ENCODE peak calls at places on chromosomes 11 and 22, in ten cellular contexts. M is IMR-90, P is AG04450, Z is upper lobe of right lung, B is cardiac muscle cell, C is Peyer's patch, N is brain microvascular endothelial cell, J is psoas muscle, I is PC-3, X is prostate gland. L is an unnamed sample.

GRCh38 chr11:12731841-12732336 is 57.7 kb downstream of the TEAD1 start:
- DNase-seq in J (no peak), P (no peak), N (peak; percentile 37), C (no peak), B (peak; percentile 14), X (no peak), Z (no peak), M (peak; percentile 54), I (peak; percentile 79), L (no peak)

GRCh38 chr11:25970726-25971508 is 361.0 kb upstream of the ANO3 start:
- DNase-seq in B (no peak), I (peak; percentile 33), P (no peak), N (no peak), M (no peak), X (no peak), Z (no peak), J (no peak), C (no peak), L (no peak)

GRCh38 chr11:37532271-37532670 is 934.2 kb upstream of the RAG2 start:
- DNase-seq in M (no peak), N (no peak), P (no peak), X (no peak), C (no peak), B (no peak), I (no peak), Z (no peak), J (no peak), L (no peak)

GRCh38 chr11:30917859-30918478 is 331.8 kb upstream of the MPPED2 start:
- DNase-seq in M (peak; percentile 42), B (peak; percentile 69), N (peak; percentile 25), J (no peak), X (peak; percentile 12), I (peak; percentile 69), Z (no peak), C (no peak), P (peak; percentile 4), L (no peak)

GRCh38 chr11:119584193-119585037 is 144.6 kb downstream of the NECTIN1 start:
- DNase-seq in M (peak; percentile 63), P (peak; percentile 18), B (peak; percentile 96), J (peak; percentile 35), X (peak; percentile 75), I (peak; percentile 90), C (no peak), Z (peak; percentile 71), N (peak; percentile 63), L (no peak)

GRCh38 chr11:76524919-76525318 is 80.1 kb downstream of the EMSY start:
- DNase-seq in X (peak; percentile 62), J (no peak), N (no peak), C (no peak), Z (no peak), M (peak; percentile 44), P (no peak), B (peak; percentile 38), I (peak; percentile 98), L (no peak)

GRCh38 chr22:20565079-20565734 is 57.8 kb downstream of the MED15 start:
- DNase-seq in C (no peak), X (no peak), P (no peak), M (peak; percentile 84), Z (peak; percentile 21), B (no peak), I (no peak), J (no peak), N (no peak), L (no peak)

GRCh38 chr11:12246989-12247388 is 130.4 kb upstream of the PARVA start:
- DNase-seq in J (no peak), P (no peak), B (peak; percentile 36), N (no peak), M (no peak), X (no peak), I (no peak), C (no peak), Z (no peak), L (no peak)

GRCh38 chr22:24813861-24814770 is 8.1 kb downstream of the SGSM1 start:
- DNase-seq in I (no peak), C (no peak), N (no peak), B (no peak), Z (no peak), X (no peak), P (no peak), J (no peak), M (no peak), L (no peak)

GRCh38 chr11:101617735-101618332 is 34.0 kb upstream of the TRPC6 start:
- DNase-seq in I (peak; percentile 72), B (no peak), J (no peak), Z (no peak), P (no peak), M (peak; percentile 52), N (no peak), C (no peak), X (no peak), L (no peak)

GRCh38 chr11:91513734-91514133 is 710.9 kb upstream of the FAT3 start:
- DNase-seq in N (peak; percentile 3), B (no peak), J (no peak), P (no peak), Z (no peak), M (no peak), C (no peak), I (peak; percentile 55), X (no peak), L (no peak)
- TF ChIP-seq CTCF in N (peak; percentile 34), B (no peak), J (no peak), P (no peak), Z (no peak), M (peak; percentile 17), C (no peak), I (peak; percentile 77), X (no peak), L (no peak)

DNA sequence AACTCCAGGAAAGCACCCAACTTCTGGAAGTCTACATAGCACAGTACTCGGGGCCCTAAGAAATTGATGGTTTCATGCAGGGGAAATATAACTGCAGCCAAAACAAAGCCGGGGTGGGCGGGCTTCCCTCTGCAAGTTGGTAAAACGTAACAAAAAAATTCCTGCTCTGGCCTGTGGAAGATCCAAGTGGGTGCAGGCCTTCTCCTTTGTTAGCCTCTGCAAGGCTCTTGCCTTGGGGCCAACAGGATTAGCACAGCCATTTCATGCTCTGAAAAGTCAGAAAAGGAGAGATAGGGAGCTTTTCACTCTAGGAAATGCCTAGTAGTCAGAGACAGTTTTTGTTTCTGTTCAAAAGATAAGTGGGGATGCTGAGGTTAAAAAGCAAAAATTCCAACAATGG is 72.1 kb upstream of the CHRM4 start:
- DNase-seq in M (no peak), J (no peak), P (no peak), Z (no peak), B (no peak), N (no peak), I (no peak), X (no peak), C (no peak), L (no peak)
- H3K27ac ChIP-seq in M (no peak overlapping the region), J (no peak overlapping the region), P (no peak overlapping the region), Z (no peak overlapping the region), B (no peak overlapping the region), N (no peak overlapping the region), I (no peak overlapping the region), X (no peak overlapping the region), C (no peak overlapping the region), L (no peak overlapping the region)

GRCh38 chr22:18116634-18117033 is 6.0 kb downstream of the TUBA8 start:
- DNase-seq in M (no peak), N (no peak), C (no peak), I (no peak), Z (no peak), P (no peak), X (no peak), J (peak; percentile 41), B (no peak), L (no peak)
- H3K4me3 ChIP-seq in M (no peak overlapping the region), N (no peak overlapping the region), C (no peak overlapping the region), I (no peak overlapping the region), Z (no peak overlapping the region), P (no peak overlapping the region), X (no peak overlapping the region), J (peak overlapping the region; percentile 26), B (no peak overlapping the region), L (no peak overlapping the region)

GRCh38 chr11:1826552-1827094 is 8.2 kb upstream of the SYT8 start:
- DNase-seq in J (peak; percentile 29), Z (peak; percentile 81), M (peak; percentile 59), I (peak; percentile 43), N (peak; percentile 67), P (no peak), X (no peak), B (peak; percentile 91), C (no peak), L (no peak)

GRCh38 chr11:1824221-1825038 is 10.4 kb upstream of the SYT8 start:
- DNase-seq in C (no peak), B (no peak), J (no peak), Z (no peak), X (no peak), P (no peak), I (no peak), N (no peak), M (no peak), L (no peak)

GRCh38 chr11:1823376-1824220 is 11.2 kb upstream of the SYT8 start:
- DNase-seq in J (no peak), Z (no peak), M (no peak), I (no peak), X (no peak), N (no peak), C (no peak), P (no peak), B (no peak), L (no peak)

GRCh38 chr11:1825785-1826451 is 8.9 kb upstream of the SYT8 start:
- DNase-seq in M (no peak), B (no peak), X (no peak), P (no peak), Z (no peak), J (no peak), I (no peak), N (no peak), C (no peak), L (peak; percentile 13)

DNA sequence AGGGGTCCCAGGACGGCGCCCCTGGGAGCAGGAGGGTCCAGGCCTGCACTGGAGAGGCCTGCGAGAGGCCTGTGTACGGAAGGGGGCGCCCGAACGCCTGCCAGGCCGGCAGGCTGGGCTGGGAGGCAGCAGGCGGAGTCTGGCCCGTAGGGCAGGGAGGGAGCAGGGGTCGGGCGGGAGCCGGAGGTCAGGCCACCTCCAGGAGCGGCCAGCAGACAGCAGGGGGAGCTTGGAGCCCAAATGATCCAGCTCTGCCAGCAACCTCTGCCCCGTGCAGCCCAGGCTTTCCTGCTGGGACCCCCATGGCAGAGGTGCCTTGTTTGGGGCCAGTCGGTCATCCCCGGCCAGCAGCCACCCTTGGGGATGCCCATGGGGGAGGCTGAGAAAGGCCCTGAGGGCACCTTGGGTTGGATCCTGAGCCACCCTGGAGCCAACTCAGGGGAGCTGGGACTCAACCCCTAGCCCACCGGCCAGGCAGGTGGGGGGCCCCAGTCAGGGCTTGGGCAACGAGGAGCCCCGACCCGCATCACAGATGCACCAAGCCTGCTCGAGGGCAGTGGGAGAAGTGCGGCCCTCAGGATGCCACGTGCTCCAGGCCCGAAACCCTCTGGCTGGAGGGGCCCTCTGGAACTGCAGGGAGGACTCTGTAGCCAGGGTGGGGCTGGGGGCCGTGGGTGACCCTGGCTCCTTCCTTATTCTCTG is 9.6 kb upstream of the SYT8 start:
- DNase-seq in Z (peak; percentile 87), B (peak; percentile 52), J (peak; percentile 28), X (no peak), I (no peak), C (no peak), M (no peak), P (no peak), N (no peak), L (no peak)
- TF ChIP-seq CTCF in Z (peak; percentile 56), B (peak; percentile 60), J (peak; percentile 28), X (no peak), I (peak; percentile 15), C (peak; percentile 68), M (peak; percentile 23), P (peak; percentile 31), N (peak; percentile 71), L (peak; percentile 38)